ENCODE peak calls at places on chromosomes 11 and 22, in ten cellular contexts. One of them, this sample, is unnamed.

GRCh38 chr11:95459268-95460040 is 228.5 kb upstream of the SESN3 start:
- DNase-seq in breast epithelium: no peak
- DNase-seq in AG09309: no peak
- DNase-seq in thoracic aorta: no peak
- DNase-seq in left lung: no peak
- DNase-seq in NT2/D1: no peak
- DNase-seq in heart left ventricle: no peak
- DNase-seq in transverse colon: no peak
- DNase-seq in small intestine: no peak
- DNase-seq in A549: no peak
- DNase-seq in this sample: no peak

GRCh38 chr22:31615940-31616314 is 46.1 kb downstream of the PISD start:
- DNase-seq in left lung: no peak
- DNase-seq in thoracic aorta: no peak
- DNase-seq in small intestine: no peak
- DNase-seq in breast epithelium: no peak
- DNase-seq in NT2/D1: no peak
- DNase-seq in transverse colon: no peak
- DNase-seq in AG09309: no peak
- DNase-seq in A549: no peak
- DNase-seq in heart left ventricle: peak
- DNase-seq in this sample: no peak

GRCh38 chr11:2517386-2518064 is 72.7 kb downstream of the KCNQ1 start:
- DNase-seq in AG09309: no peak
- DNase-seq in transverse colon: peak
- DNase-seq in small intestine: no peak
- DNase-seq in thoracic aorta: no peak
- DNase-seq in heart left ventricle: peak
- DNase-seq in left lung: peak
- DNase-seq in breast epithelium: peak
- DNase-seq in A549: no peak
- DNase-seq in NT2/D1: no peak
- DNase-seq in this sample: peak

GRCh38 chr11:61067782-61068181 is 34.5 kb upstream of the CD5 start:
- DNase-seq in A549: no peak
- DNase-seq in breast epithelium: no peak
- DNase-seq in left lung: no peak
- DNase-seq in AG09309: no peak
- DNase-seq in heart left ventricle: no peak
- DNase-seq in NT2/D1: no peak
- DNase-seq in transverse colon: no peak
- DNase-seq in small intestine: no peak
- DNase-seq in thoracic aorta: no peak
- DNase-seq in this sample: no peak

GRCh38 chr11:198236-198806 is 5.4 kb downstream of the SCGB1C1 start:
- DNase-seq in breast epithelium: no peak
- DNase-seq in small intestine: no peak
- DNase-seq in thoracic aorta: no peak
- DNase-seq in transverse colon: peak
- DNase-seq in heart left ventricle: peak
- DNase-seq in left lung: peak
- DNase-seq in NT2/D1: no peak
- DNase-seq in A549: no peak
- DNase-seq in AG09309: no peak
- DNase-seq in this sample: peak

GRCh38 chr11:112231952-112232351 is 5.7 kb downstream of the PTS start:
- DNase-seq in NT2/D1: no peak
- DNase-seq in breast epithelium: no peak
- DNase-seq in transverse colon: no peak
- DNase-seq in thoracic aorta: no peak
- DNase-seq in A549: no peak
- DNase-seq in small intestine: no peak
- DNase-seq in heart left ventricle: no peak
- DNase-seq in left lung: no peak
- DNase-seq in AG09309: no peak
- DNase-seq in this sample: no peak

GRCh38 chr11:83583953-83584352 is 297.8 kb upstream of the CCDC90B start:
- DNase-seq in heart left ventricle: no peak
- DNase-seq in left lung: no peak
- DNase-seq in A549: no peak
- DNase-seq in AG09309: peak
- DNase-seq in NT2/D1: no peak
- DNase-seq in small intestine: no peak
- DNase-seq in thoracic aorta: no peak
- DNase-seq in transverse colon: no peak
- DNase-seq in breast epithelium: no peak
- DNase-seq in this sample: no peak

GRCh38 chr11:3101921-3102640 is 44.9 kb upstream of the CARS1 start:
- DNase-seq in thoracic aorta: no peak
- DNase-seq in heart left ventricle: no peak
- DNase-seq in transverse colon: no peak
- DNase-seq in AG09309: no peak
- DNase-seq in A549: no peak
- DNase-seq in NT2/D1: no peak
- DNase-seq in breast epithelium: no peak
- DNase-seq in left lung: no peak
- DNase-seq in small intestine: no peak
- DNase-seq in this sample: no peak

GRCh38 chr11:93570759-93571413 is 27.7 kb upstream of the SMCO4 start:
- DNase-seq in AG09309: peak
- DNase-seq in transverse colon: peak
- DNase-seq in left lung: no peak
- DNase-seq in thoracic aorta: no peak
- DNase-seq in heart left ventricle: no peak
- DNase-seq in A549: peak
- DNase-seq in breast epithelium: no peak
- DNase-seq in NT2/D1: no peak
- DNase-seq in small intestine: peak
- DNase-seq in this sample: no peak

GRCh38 chr11:134916829-134917228 is 504.8 kb upstream of the B3GAT1 start:
- DNase-seq in thoracic aorta: no peak
- DNase-seq in transverse colon: no peak
- DNase-seq in AG09309: no peak
- DNase-seq in left lung: no peak
- DNase-seq in NT2/D1: no peak
- DNase-seq in small intestine: no peak
- DNase-seq in heart left ventricle: no peak
- DNase-seq in A549: no peak
- DNase-seq in breast epithelium: no peak
- DNase-seq in this sample: no peak

GRCh38 chr11:130146797-130147196 is 12.8 kb upstream of the ST14 start:
- DNase-seq in A549: no peak
- DNase-seq in heart left ventricle: no peak
- DNase-seq in thoracic aorta: no peak
- DNase-seq in AG09309: no peak
- DNase-seq in NT2/D1: no peak
- DNase-seq in transverse colon: peak
- DNase-seq in breast epithelium: peak
- DNase-seq in left lung: peak
- DNase-seq in small intestine: peak
- DNase-seq in this sample: peak

GRCh38 chr22:33380789-33381530 is 322.8 kb upstream of the SYN3 start:
- DNase-seq in A549: peak
- DNase-seq in left lung: no peak
- DNase-seq in thoracic aorta: no peak
- DNase-seq in heart left ventricle: no peak
- DNase-seq in breast epithelium: no peak
- DNase-seq in small intestine: no peak
- DNase-seq in transverse colon: no peak
- DNase-seq in AG09309: peak
- DNase-seq in NT2/D1: no peak
- DNase-seq in this sample: no peak

GRCh38 chr22:49302150-49302460 is 525.6 kb downstream of the BRD1 start:
- DNase-seq in A549: no peak
- DNase-seq in breast epithelium: no peak
- DNase-seq in small intestine: no peak
- DNase-seq in NT2/D1: no peak
- DNase-seq in heart left ventricle: no peak
- DNase-seq in thoracic aorta: no peak
- DNase-seq in left lung: no peak
- DNase-seq in AG09309: no peak
- DNase-seq in transverse colon: no peak
- DNase-seq in this sample: no peak

GRCh38 chr11:69362315-69362714 is 68.4 kb downstream of the MYEOV start:
- DNase-seq in thoracic aorta: no peak
- DNase-seq in heart left ventricle: no peak
- DNase-seq in small intestine: no peak
- DNase-seq in transverse colon: no peak
- DNase-seq in A549: no peak
- DNase-seq in AG09309: no peak
- DNase-seq in left lung: no peak
- DNase-seq in NT2/D1: no peak
- DNase-seq in breast epithelium: no peak
- DNase-seq in this sample: peak

GRCh38 chr11:74957937-74958629 is 9.0 kb downstream of the SPCS2 start:
- DNase-seq in breast epithelium: no peak
- DNase-seq in NT2/D1: no peak
- DNase-seq in thoracic aorta: no peak
- DNase-seq in left lung: no peak
- DNase-seq in transverse colon: no peak
- DNase-seq in heart left ventricle: no peak
- DNase-seq in small intestine: no peak
- DNase-seq in AG09309: no peak
- DNase-seq in A549: no peak
- DNase-seq in this sample: no peak

GRCh38 chr11:125938418-125938817 is 7.4 kb upstream of the VSIG10L2 start:
- DNase-seq in small intestine: no peak
- DNase-seq in AG09309: no peak
- DNase-seq in transverse colon: no peak
- DNase-seq in thoracic aorta: no peak
- DNase-seq in heart left ventricle: no peak
- DNase-seq in breast epithelium: no peak
- DNase-seq in NT2/D1: no peak
- DNase-seq in left lung: no peak
- DNase-seq in A549: no peak
- DNase-seq in this sample: no peak

GRCh38 chr11:70660059-70660888 is 261.9 kb downstream of the CTTN start:
- DNase-seq in small intestine: no peak
- DNase-seq in breast epithelium: no peak
- DNase-seq in AG09309: no peak
- DNase-seq in heart left ventricle: no peak
- DNase-seq in NT2/D1: no peak
- DNase-seq in A549: no peak
- DNase-seq in transverse colon: no peak
- DNase-seq in thoracic aorta: no peak
- DNase-seq in left lung: no peak
- DNase-seq in this sample: no peak

GRCh38 chr11:95092549-95093324 is 3.1 kb downstream of the ENDOD1 start:
- DNase-seq in thoracic aorta: no peak
- DNase-seq in left lung: no peak
- DNase-seq in breast epithelium: no peak
- DNase-seq in A549: peak
- DNase-seq in heart left ventricle: no peak
- DNase-seq in AG09309: no peak
- DNase-seq in small intestine: peak
- DNase-seq in NT2/D1: no peak
- DNase-seq in transverse colon: peak
- DNase-seq in this sample: no peak

GRCh38 chr11:132472411-132473205 is 1059.7 kb downstream of the OPCML start:
- DNase-seq in NT2/D1: no peak
- DNase-seq in thoracic aorta: no peak
- DNase-seq in breast epithelium: no peak
- DNase-seq in small intestine: no peak
- DNase-seq in AG09309: no peak
- DNase-seq in A549: no peak
- DNase-seq in transverse colon: no peak
- DNase-seq in left lung: no peak
- DNase-seq in heart left ventricle: no peak
- DNase-seq in this sample: no peak

GRCh38 chr11:11498195-11498594 is 123.6 kb downstream of the GALNT18 start:
- DNase-seq in A549: no peak
- DNase-seq in NT2/D1: no peak
- DNase-seq in AG09309: no peak
- DNase-seq in breast epithelium: no peak
- DNase-seq in thoracic aorta: no peak
- DNase-seq in transverse colon: no peak
- DNase-seq in left lung: no peak
- DNase-seq in small intestine: no peak
- DNase-seq in heart left ventricle: no peak
- DNase-seq in this sample: no peak
- H3K4me3 ChIP-seq in A549: no peak
- H3K4me3 ChIP-seq in NT2/D1: no peak
- H3K4me3 ChIP-seq in AG09309: no peak
- H3K4me3 ChIP-seq in breast epithelium: no peak
- H3K4me3 ChIP-seq in thoracic aorta: no peak
- H3K4me3 ChIP-seq in transverse colon: no peak
- H3K4me3 ChIP-seq in left lung: no peak
- H3K4me3 ChIP-seq in small intestine: no peak
- H3K4me3 ChIP-seq in heart left ventricle: no peak
- H3K4me3 ChIP-seq in this sample: no peak

DNA sequence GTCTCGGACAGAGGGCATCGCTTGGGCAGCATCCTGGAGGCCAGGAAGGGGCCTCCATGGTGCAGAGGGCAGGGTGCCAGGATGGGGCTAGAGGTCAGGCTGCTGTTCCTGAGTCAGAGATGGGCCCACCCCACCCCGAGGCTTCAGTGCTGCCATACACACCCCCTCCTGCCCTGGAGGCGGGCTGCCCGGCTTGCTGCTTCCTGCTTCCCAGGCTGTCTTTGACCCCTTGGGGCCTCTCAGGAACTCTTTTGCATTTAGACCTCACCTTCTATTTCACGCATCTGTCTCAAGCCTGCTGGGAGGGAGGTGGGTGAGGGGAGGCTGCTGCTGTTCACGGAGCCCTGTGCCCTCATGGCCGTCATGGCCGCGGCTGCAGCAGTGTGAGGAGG is 6.6 kb upstream of the GRAMD4 start:
- DNase-seq in small intestine: peak
- DNase-seq in NT2/D1: peak
- DNase-seq in AG09309: no peak
- DNase-seq in A549: no peak
- DNase-seq in transverse colon: peak
- DNase-seq in heart left ventricle: peak
- DNase-seq in breast epithelium: no peak
- DNase-seq in thoracic aorta: no peak
- DNase-seq in left lung: no peak
- DNase-seq in this sample: no peak
- H3K4me3 ChIP-seq in small intestine: no peak
- H3K4me3 ChIP-seq in NT2/D1: no peak
- H3K4me3 ChIP-seq in AG09309: no peak
- H3K4me3 ChIP-seq in A549: no peak
- H3K4me3 ChIP-seq in transverse colon: no peak
- H3K4me3 ChIP-seq in heart left ventricle: no peak
- H3K4me3 ChIP-seq in breast epithelium: no peak
- H3K4me3 ChIP-seq in thoracic aorta: peak
- H3K4me3 ChIP-seq in left lung: peak
- H3K4me3 ChIP-seq in this sample: no peak

GRCh38 chr11:65454696-65455456 is 32.3 kb downstream of the NEAT1 start:
- DNase-seq in NT2/D1: no peak
- DNase-seq in AG09309: no peak
- DNase-seq in small intestine: peak
- DNase-seq in left lung: peak
- DNase-seq in breast epithelium: peak
- DNase-seq in transverse colon: peak
- DNase-seq in thoracic aorta: peak
- DNase-seq in A549: peak
- DNase-seq in heart left ventricle: peak
- DNase-seq in this sample: peak
- H3K4me3 ChIP-seq in NT2/D1: no peak
- H3K4me3 ChIP-seq in AG09309: peak
- H3K4me3 ChIP-seq in small intestine: peak
- H3K4me3 ChIP-seq in left lung: peak
- H3K4me3 ChIP-seq in breast epithelium: peak
- H3K4me3 ChIP-seq in transverse colon: peak
- H3K4me3 ChIP-seq in thoracic aorta: peak
- H3K4me3 ChIP-seq in A549: peak
- H3K4me3 ChIP-seq in heart left ventricle: peak
- H3K4me3 ChIP-seq in this sample: peak

GRCh38 chr22:50475652-50476002 is 792 bp upstream of the SBF1 start:
- DNase-seq in A549: no peak
- DNase-seq in breast epithelium: no peak
- DNase-seq in heart left ventricle: no peak
- DNase-seq in small intestine: no peak
- DNase-seq in left lung: no peak
- DNase-seq in AG09309: no peak
- DNase-seq in thoracic aorta: no peak
- DNase-seq in NT2/D1: no peak
- DNase-seq in transverse colon: no peak
- DNase-seq in this sample: no peak
- H3K4me3 ChIP-seq in A549: peak
- H3K4me3 ChIP-seq in breast epithelium: peak
- H3K4me3 ChIP-seq in heart left ventricle: peak
- H3K4me3 ChIP-seq in small intestine: no peak
- H3K4me3 ChIP-seq in left lung: peak
- H3K4me3 ChIP-seq in AG09309: peak
- H3K4me3 ChIP-seq in thoracic aorta: peak
- H3K4me3 ChIP-seq in NT2/D1: peak
- H3K4me3 ChIP-seq in transverse colon: no peak
- H3K4me3 ChIP-seq in this sample: peak

This sample was measured in ascending aorta.